ENCODE peak calls at places on chromosomes 12 and 14, in four cellular contexts. R is stomach, U is IMR-90, J is Peyer's patch. G is an unnamed sample.

GRCh38 chr14:36604757-36605505 is 22.5 kb upstream of the NKX2-8 start:
- DNase-seq in J (peak), R (peak), U (peak), G (peak)

GRCh38 chr14:20618328-20618749 is 23.2 kb downstream of the OR6S1 start:
- DNase-seq in J (no peak), U (no peak), R (no peak), G (no peak)

GRCh38 chr14:98189944-98190343 is 1082.1 kb downstream of the BCL11B start:
- DNase-seq in R (no peak), U (no peak), J (no peak), G (no peak)

GRCh38 chr12:91381309-91381804 is 198.7 kb upstream of the DCN start:
- DNase-seq in U (peak), J (peak), R (peak), G (peak)

GRCh38 chr12:77402726-77403125 is 337.4 kb upstream of the E2F7 start:
- DNase-seq in U (peak), J (no peak), R (no peak), G (no peak)

GRCh38 chr14:44149597-44149996 is 357.5 kb downstream of the FSCB start:
- DNase-seq in R (no peak), U (no peak), J (no peak), G (no peak)

GRCh38 chr12:76713130-76713529 is 50.8 kb upstream of the ZDHHC17 start:
- DNase-seq in J (no peak), U (no peak), R (no peak), G (no peak)

GRCh38 chr14:35470775-35471174 is 63.2 kb upstream of the INSM2 start:
- DNase-seq in R (no peak), J (no peak), U (peak), G (no peak)

GRCh38 chr12:96120359-96121100 is 73.6 kb upstream of the ELK3 start:
- DNase-seq in J (peak), U (no peak), R (no peak), G (no peak)

GRCh38 chr12:31514912-31515311 is 76.0 kb downstream of the DENND5B start:
- DNase-seq in U (no peak), R (no peak), J (no peak), G (no peak)

GRCh38 chr12:122471324-122472226 is 29.2 kb downstream of the ZCCHC8 start:
- DNase-seq in U (peak), J (peak), R (peak), G (no peak)

GRCh38 chr12:52210186-52210924 is 18.5 kb upstream of the KRT80 start:
- DNase-seq in U (peak), R (no peak), J (no peak), G (peak)

GRCh38 chr12:123270380-123271181 is 1.1 kb downstream of the CDK2AP1 start:
- DNase-seq in R (no peak), J (peak), U (peak), G (peak)

GRCh38 chr12:98127336-98127679 is 388.1 kb upstream of the TMPO start:
- DNase-seq in J (no peak), R (no peak), U (no peak), G (no peak)

GRCh38 chr14:52400846-52401245 is 86.7 kb downstream of the PTGER2 start:
- DNase-seq in R (no peak), J (no peak), U (no peak), G (no peak)

GRCh38 chr12:116136340-116136739 is 141.2 kb downstream of the MED13L start:
- DNase-seq in J (no peak), U (peak), R (no peak), G (no peak)

GRCh38 chr12:127130506-127131100 is 1136.4 kb upstream of the TMEM132C start:
- DNase-seq in R (no peak), J (no peak), U (no peak), G (no peak)

GRCh38 chr12:22410497-22410896 is 76.0 kb upstream of the ST8SIA1 start:
- DNase-seq in R (no peak), J (no peak), U (no peak), G (no peak)

GRCh38 chr14:102330806-102331205 is 11.3 kb downstream of the ZNF839 start:
- DNase-seq in R (no peak), U (no peak), J (no peak), G (no peak)

GRCh38 chr14:60565211-60565610 is 56.3 kb downstream of the SIX6 start:
- DNase-seq in R (no peak), U (peak), J (no peak), G (no peak)

GRCh38 chr12:34394211-34395055 is 372.1 kb downstream of the ALG10 start:
- DNase-seq in R (peak), J (peak), U (no peak), G (peak)

GRCh38 chr14:22039938-22040780 is 366.5 kb upstream of the OR4E1 start:
- DNase-seq in J (peak), U (no peak), R (no peak), G (no peak)

GRCh38 chr12:644818-645552 is 18.3 kb downstream of the NINJ2 start:
- DNase-seq in U (no peak), J (peak), R (no peak), G (no peak)

GRCh38 chr14:66380143-66380542 is 106.0 kb upstream of the CCDC196 start:
- DNase-seq in U (no peak), J (no peak), R (peak), G (no peak)

GRCh38 chr12:26830783-26831601 is 2.0 kb downstream of the ITPR2 start:
- DNase-seq in R (no peak), U (no peak), J (no peak), G (no peak)
- H3K4me3 ChIP-seq in R (no peak), U (no peak), J (peak), G (no peak)

DNA sequence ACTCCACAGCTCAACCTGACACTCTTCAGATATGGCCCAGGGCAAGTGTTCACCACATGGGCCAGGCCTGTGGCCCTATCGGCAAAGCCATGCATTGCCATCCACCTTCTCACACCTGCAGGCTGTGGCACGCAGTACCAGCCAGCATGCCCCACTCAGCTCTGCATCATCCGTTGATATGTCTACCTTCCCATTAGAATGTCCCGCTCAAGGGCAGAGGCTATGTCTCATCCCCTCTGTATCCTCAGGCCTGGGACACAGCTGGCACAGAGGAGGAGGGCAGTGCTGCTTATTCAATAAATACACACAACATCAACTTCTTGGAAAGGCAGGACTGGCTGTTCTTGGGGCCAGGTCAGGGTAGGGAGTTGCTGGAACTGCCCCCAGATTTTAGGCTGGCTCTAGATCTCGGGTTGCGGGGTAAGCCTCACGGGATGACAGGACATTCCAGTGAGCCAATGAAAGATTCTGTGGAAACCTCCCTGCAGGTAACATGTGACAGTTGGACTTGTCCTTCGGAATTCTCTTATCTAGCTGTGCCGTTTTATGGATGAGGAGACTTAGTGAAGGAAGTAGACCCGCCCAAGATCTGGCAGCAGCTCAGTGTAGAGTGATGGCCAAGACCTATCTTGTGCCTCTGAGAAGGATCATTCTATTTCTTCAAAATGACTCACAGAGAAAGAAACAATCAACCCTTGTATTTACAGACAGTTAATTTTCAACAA is 25.6 kb downstream of the SYNE3 start:
- DNase-seq in J (peak), R (no peak), U (no peak), G (no peak)
- TF ChIP-seq CTCF in J (peak), R (no peak), U (no peak), G (no peak)

GRCh38 chr12:64220046-64220445 is 2.0 kb downstream of the KICS2 start:
- DNase-seq in J (no peak), R (no peak), U (no peak), G (no peak)

GRCh38 chr12:64219135-64219534 is 3.0 kb downstream of the KICS2 start:
- DNase-seq in J (no peak), R (no peak), U (no peak), G (no peak)

GRCh38 chr12:64218597-64218996 is 3.5 kb downstream of the KICS2 start:
- DNase-seq in U (no peak), R (no peak), J (no peak), G (no peak)

GRCh38 chr12:64222011-64222765 is at the start of gene KICS2:
- DNase-seq in R (peak), J (peak), U (peak), G (peak)

DNA sequence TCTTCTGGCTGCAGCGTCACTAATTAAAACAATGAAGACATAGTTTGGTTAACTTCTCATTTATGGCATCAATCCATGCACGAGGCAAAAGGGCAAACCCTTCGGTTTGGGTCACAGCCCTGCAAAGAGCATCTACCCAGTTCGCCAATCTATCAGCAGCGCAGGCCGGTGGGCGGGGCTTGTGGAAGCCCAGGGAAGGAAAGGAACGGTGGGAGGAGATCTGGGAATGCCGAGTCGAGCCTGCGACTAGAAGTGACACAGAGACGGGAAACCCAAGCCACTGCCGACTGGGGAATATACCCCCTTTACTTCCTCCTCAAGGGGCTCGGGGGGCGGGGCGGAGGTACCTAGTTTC is 463 bp downstream of the KICS2 start:
- DNase-seq in U (peak), R (peak), J (peak), G (peak)
- TF ChIP-seq POLR2A in U (no peak), R (no peak), J (no peak), G (no peak)

GRCh38 chr12:11969437-11970154 is 101.1 kb upstream of the BCL2L14 start:
- DNase-seq in U (no peak), R (no peak), J (no peak), G (no peak)
- H3K4me3 ChIP-seq in U (no peak), R (no peak), J (no peak), G (no peak)

GRCh38 chr12:51147309-51147708 is 25.6 kb downstream of the TFCP2 start:
- DNase-seq in J (no peak), R (no peak), U (no peak), G (no peak)
- TF ChIP-seq CTCF in J (no peak), R (no peak), U (no peak), G (no peak)

GRCh38 chr14:100285021-100285912 is 21.0 kb downstream of the SLC25A29 start:
- DNase-seq in R (peak), U (peak), J (peak), G (no peak)
- TF ChIP-seq POLR2A in R (no peak), U (no peak), J (peak), G (no peak)

GRCh38 chr14:90088160-90088559 is 26.4 kb downstream of the KCNK13 start:
- DNase-seq in U (no peak), R (no peak), J (no peak), G (no peak)

GRCh38 chr14:90087433-90087832 is 25.6 kb downstream of the KCNK13 start:
- DNase-seq in U (peak), R (no peak), J (peak), G (peak)

GRCh38 chr14:90093942-90094595 is 32.3 kb downstream of the KCNK13 start:
- DNase-seq in J (no peak), R (no peak), U (no peak), G (no peak)

GRCh38 chr14:90091393-90091792 is 29.6 kb downstream of the KCNK13 start:
- DNase-seq in R (no peak), J (no peak), U (peak), G (no peak)
- H3K4me3 ChIP-seq in R (no peak), J (no peak), U (no peak), G (no peak)

GRCh38 chr14:74301594-74302159 is 1.1 kb downstream of the ABCD4 start:
- DNase-seq in J (no peak), R (no peak), U (no peak), G (no peak)

GRCh38 chr14:74302634-74303569 is at the start of gene ABCD4:
- DNase-seq in U (peak), R (peak), J (peak), G (peak)

GRCh38 chr14:74299061-74299545 is 3.6 kb downstream of the ABCD4 start:
- DNase-seq in U (peak), J (peak), R (no peak), G (no peak)

GRCh38 chr14:74302160-74302628 is 540 bp downstream of the ABCD4 start:
- DNase-seq in R (no peak), U (peak), J (no peak), G (no peak)
- TF ChIP-seq CTCF in R (peak), U (peak), J (peak), G (no peak)

GRCh38 chr12:120327593-120327992 is at the start of gene PLA2G1B:
- DNase-seq in J (no peak), U (no peak), R (peak), G (no peak)
- TF ChIP-seq POLR2A in J (no peak), U (no peak), R (no peak), G (no peak)